ENCODE peak calls at places on chromosomes 11 and 22, in eight cellular contexts. M is breast epithelium, Z is uterus, C is endothelial cell of umbilical vein, D is stomach, S is HCT116, O is heart left ventricle, Y is sigmoid colon. Q is an unnamed sample. For H3K4me1, the result is how much of the 10 kb centered on the place peaks cover.

GRCh38 chr11:1310772-1311468 is 1.5 kb upstream of the TOLLIP start:
- DNase-seq in M (no peak), Z (no peak), C (no peak), D (no peak), S (no peak), O (no peak), Y (no peak), Q (no peak)

GRCh38 chr22:37208401-37209139 is 3.7 kb downstream of the SSTR3 start:
- DNase-seq in M (no peak), Z (peak), C (no peak), D (no peak), S (no peak), O (no peak), Y (peak), Q (peak)

GRCh38 chr11:43649921-43650320 is 30.6 kb upstream of the HSD17B12 start:
- DNase-seq in M (no peak), Z (no peak), C (no peak), D (no peak), S (no peak), O (no peak), Y (no peak), Q (no peak)

GRCh38 chr11:425301-425700 is 10.5 kb upstream of the SIGIRR start:
- DNase-seq in M (no peak), Z (no peak), C (no peak), D (no peak), S (no peak), O (no peak), Y (no peak), Q (no peak)

GRCh38 chr11:67656278-67656922 is 5.9 kb upstream of the ACY3 start:
- DNase-seq in M (no peak), Z (no peak), C (peak), D (no peak), S (no peak), O (no peak), Y (no peak), Q (no peak)

GRCh38 chr22:42281706-42282251 is 11.3 kb upstream of the TCF20 start:
- DNase-seq in M (no peak), Z (no peak), C (no peak), D (no peak), S (no peak), O (no peak), Y (peak), Q (no peak)

GRCh38 chr11:121743285-121743684 is 290.5 kb upstream of the SORL1-AS1 start:
- DNase-seq in M (no peak), Z (no peak), C (no peak), D (no peak), S (no peak), O (no peak), Y (no peak), Q (no peak)

GRCh38 chr22:33000342-33001280 is 57.6 kb downstream of the SYN3 start:
- DNase-seq in M (no peak), Z (peak), C (peak), D (peak), S (no peak), O (peak), Y (peak), Q (no peak)

GRCh38 chr11:111637885-111638284 is 35.6 kb downstream of the SIK2 start:
- DNase-seq in M (no peak), Z (no peak), C (no peak), D (no peak), S (no peak), O (no peak), Y (no peak), Q (no peak)

GRCh38 chr11:2590131-2590950 is 109.5 kb downstream of the KCNQ1OT1 start:
- DNase-seq in M (no peak), Z (no peak), C (no peak), D (no peak), S (no peak), O (no peak), Y (no peak), Q (peak)

GRCh38 chr22:37525073-37525745 is 6.0 kb upstream of the CARD10 start:
- DNase-seq in M (peak), Z (no peak), C (peak), D (no peak), S (peak), O (no peak), Y (no peak), Q (no peak)

GRCh38 chr11:205221-206001 is 1.8 kb downstream of the BET1L start:
- DNase-seq in M (peak), Z (no peak), C (no peak), D (peak), S (no peak), O (no peak), Y (peak), Q (no peak)

GRCh38 chr11:93541884-93542752 is 1.1 kb downstream of the SMCO4 start:
- DNase-seq in M (no peak), Z (peak), C (peak), D (peak), S (no peak), O (peak), Y (peak), Q (no peak)

GRCh38 chr11:61639816-61640443 is 40.3 kb upstream of the DAGLA start:
- DNase-seq in M (no peak), Z (no peak), C (no peak), D (no peak), S (no peak), O (no peak), Y (no peak), Q (no peak)

GRCh38 chr11:62985351-62985750 is 584 bp upstream of the SLC22A6 start:
- DNase-seq in M (no peak), Z (no peak), C (no peak), D (no peak), S (no peak), O (no peak), Y (no peak), Q (no peak)

GRCh38 chr11:36014906-36015305 is 71.0 kb downstream of the LDLRAD3 start:
- DNase-seq in M (no peak), Z (no peak), C (no peak), D (no peak), S (no peak), O (no peak), Y (no peak), Q (no peak)

GRCh38 chr11:96342131-96342970 is 644 bp downstream of the MAML2 start:
- DNase-seq in M (no peak), Z (no peak), C (peak), D (no peak), S (no peak), O (no peak), Y (no peak), Q (no peak)

GRCh38 chr22:25148149-25148691 is 51.4 kb upstream of the CRYBB3 start:
- DNase-seq in M (peak), Z (peak), C (peak), D (peak), S (no peak), O (no peak), Y (peak), Q (no peak)

GRCh38 chr11:63478896-63479295 is 12.1 kb downstream of the PLAAT5 start:
- DNase-seq in M (peak), Z (peak), C (peak), D (peak), S (peak), O (no peak), Y (peak), Q (no peak)

GRCh38 chr11:104731890-104732289 is 166.4 kb downstream of the CASP12 start:
- DNase-seq in M (no peak), Z (no peak), C (no peak), D (no peak), S (no peak), O (no peak), Y (no peak), Q (no peak)

GRCh38 chr11:30333405-30333804 is 10.5 kb downstream of the ARL14EP start:
- DNase-seq in M (no peak), Z (no peak), C (no peak), D (no peak), S (no peak), O (no peak), Y (no peak), Q (no peak)

GRCh38 chr11:93967944-93968343 is 53.2 kb upstream of the HEPHL1 start:
- DNase-seq in M (no peak), Z (no peak), C (no peak), D (no peak), S (no peak), O (no peak), Y (no peak), Q (no peak)

GRCh38 chr11:2295971-2296912 is 5.5 kb downstream of the C11orf21 start:
- DNase-seq in M (no peak), Z (peak), C (no peak), D (no peak), S (no peak), O (peak), Y (peak), Q (peak)

GRCh38 chr22:38758276-38758945 is 2.6 kb upstream of the SUN2 start:
- DNase-seq in M (no peak), Z (no peak), C (no peak), D (no peak), S (no peak), O (no peak), Y (no peak), Q (no peak)

DNA sequence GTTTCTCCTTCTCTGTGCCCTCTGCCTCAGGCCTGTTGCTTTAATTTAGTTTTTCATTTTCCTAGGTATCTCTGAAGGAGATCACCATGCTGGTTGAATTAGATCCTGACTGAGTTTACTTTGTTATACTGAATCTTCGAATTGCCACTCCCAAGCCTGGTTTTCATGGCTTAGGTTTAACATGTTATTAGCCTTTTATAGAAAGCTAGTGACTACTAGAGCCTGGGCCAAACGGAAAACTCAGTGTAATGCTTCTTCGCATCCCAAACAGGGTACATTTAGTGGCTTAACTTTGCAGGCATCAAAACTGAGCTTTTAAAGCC is 3.6 kb downstream of the CRKL start:
- DNase-seq in M (no peak), Z (no peak), C (no peak), D (no peak), S (no peak), O (no peak), Y (no peak), Q (no peak)
- H3K4me1 ChIP-seq in M (under half), Z (under half), C (under half), D (half or more), S (under half), O (half or more), Y (under half), Q (half or more)

DNA sequence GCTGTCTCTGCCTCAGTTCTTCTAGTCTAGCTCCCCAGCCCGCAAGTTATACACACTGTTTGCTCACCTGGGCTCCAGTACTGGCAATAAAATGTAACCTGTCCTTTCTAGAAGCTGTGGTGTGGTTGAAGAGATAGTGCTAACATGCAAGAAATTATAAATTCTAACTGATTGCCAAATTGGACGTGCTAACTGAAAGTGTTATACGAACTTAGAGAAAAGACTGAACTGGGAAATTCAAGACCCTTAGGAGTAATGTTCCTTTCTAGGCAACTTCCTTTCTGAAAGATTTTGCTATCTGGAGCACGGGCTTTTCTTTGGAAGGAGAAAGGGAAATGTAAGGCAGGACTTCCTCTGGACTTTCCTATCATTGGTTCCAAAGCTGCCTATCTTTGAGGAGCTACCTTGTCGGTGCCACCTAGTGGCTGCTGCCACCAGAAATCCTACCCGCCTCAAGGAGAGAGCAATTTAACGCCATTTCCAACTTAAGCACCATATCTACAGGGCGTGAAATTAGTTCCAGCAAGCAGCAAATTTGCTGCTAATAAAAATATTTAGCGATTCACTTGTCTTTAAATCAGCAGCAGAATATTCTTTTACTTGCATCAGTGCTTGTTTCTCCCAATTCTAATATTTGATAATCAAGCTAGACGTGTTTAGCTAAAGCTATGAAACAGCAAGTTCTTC is 12.7 kb upstream of the TMEM218 start:
- DNase-seq in M (no peak), Z (peak), C (peak), D (peak), S (peak), O (peak), Y (no peak), Q (no peak)
- H3K4me3 ChIP-seq in M (no peak), Z (no peak), C (no peak), D (peak), S (peak), O (no peak), Y (no peak), Q (no peak)

DNA sequence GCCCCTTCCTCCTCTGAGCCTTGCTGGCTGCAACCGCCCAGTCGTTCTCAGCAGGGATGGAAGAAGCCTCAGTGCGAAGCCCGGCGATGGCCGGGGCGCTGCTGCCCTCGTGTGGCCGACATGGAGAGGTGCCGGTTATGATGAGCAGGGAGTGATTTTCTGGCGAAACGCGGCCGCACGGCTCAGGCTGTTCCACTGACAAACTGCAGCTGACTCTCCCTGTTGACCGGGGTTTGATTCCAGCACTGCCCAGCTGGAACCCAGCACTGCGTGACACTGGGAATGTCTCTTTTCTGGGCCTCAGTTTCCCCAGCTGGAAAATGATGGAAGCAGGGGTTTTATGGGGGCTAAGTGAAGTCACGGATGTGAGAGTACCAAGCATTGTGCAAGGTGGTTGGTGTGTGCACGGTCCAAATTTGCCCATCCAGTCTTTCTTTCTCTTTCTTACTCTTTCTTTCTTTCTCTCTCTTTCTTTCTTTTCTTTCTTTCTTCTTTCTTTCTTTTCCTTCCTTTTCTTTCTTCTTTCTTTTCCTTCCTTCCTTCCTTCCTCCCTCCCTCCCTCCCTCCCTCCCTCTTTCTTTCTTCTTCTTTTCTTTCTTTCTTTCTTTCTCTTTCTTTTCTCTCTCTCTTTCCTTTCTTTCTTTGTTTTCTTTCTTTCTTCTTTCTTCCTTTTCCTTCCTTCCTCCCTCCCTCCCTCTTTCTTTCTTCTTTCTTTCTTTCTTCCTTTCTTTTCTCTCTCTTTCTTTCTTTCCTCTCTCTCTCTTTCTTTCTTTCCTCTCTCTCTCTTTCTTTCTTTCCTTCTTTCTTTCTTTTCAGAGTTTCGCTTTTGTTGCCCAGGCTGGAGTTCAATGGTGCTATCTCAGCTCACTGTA is 25.8 kb upstream of the MPPED1 start:
- DNase-seq in M (peak), Z (peak), C (peak), D (peak), S (peak), O (peak), Y (peak), Q (no peak)
- TF ChIP-seq POLR2A in M (no peak), Z (no peak), C (no peak), D (no peak), S (no peak), O (no peak), Y (no peak), Q (no peak)

DNA sequence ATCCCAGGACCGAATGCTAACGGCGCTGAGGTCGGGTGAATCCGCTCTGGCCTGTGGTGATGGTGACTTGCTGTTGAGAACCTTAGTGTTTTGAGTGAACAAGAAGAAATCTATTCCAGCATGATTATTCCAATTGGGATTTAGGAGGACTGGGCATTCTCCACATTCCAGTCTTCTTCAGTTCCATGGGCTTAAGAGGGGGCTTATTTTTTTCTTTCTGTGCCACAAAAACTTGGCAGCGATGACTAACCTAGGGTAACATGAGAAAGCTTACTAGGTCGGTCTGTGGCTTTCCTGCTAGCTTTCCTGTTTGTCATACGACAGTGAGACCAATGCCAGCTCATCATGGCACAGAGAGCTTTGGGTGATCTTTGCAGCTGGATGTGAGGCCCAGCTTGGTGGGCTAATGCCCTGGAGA is 62.9 kb upstream of the ATXN10 start:
- DNase-seq in M (no peak), Z (no peak), C (no peak), D (no peak), S (peak), O (no peak), Y (no peak), Q (no peak)
- H3K4me1 ChIP-seq in M (under half), Z (under half), C (under half), D (under half), S (half or more), O (under half), Y (under half), Q (under half)

GRCh38 chr11:69275178-69275577 is 18.8 kb upstream of the MYEOV start:
- DNase-seq in M (no peak), Z (no peak), C (no peak), D (no peak), S (no peak), O (no peak), Y (no peak), Q (no peak)
- H3K4me3 ChIP-seq in M (no peak), Z (no peak), C (no peak), D (no peak), S (no peak), O (no peak), Y (no peak), Q (no peak)

Q was measured in suprapubic skin.